ENCODE peak calls at places on chromosomes 3 and 15, in four cellular contexts. A is psoas muscle, Y is heart right ventricle, C is bronchial epithelial cell. M is an unnamed sample.
A peak's percentile ranks its signal among the peaks of the same experiment; 100 is the strongest.

GRCh38 chr3:72004749-72005292 is 219.9 kb upstream of the PROK2 start:
- DNase-seq in C (peak; percentile 53), Y (no peak), A (no peak), M (peak; percentile 93)

GRCh38 chr3:176149567-176149966 is 1047.7 kb downstream of the TBL1XR1 start:
- DNase-seq in C (no peak), A (no peak), Y (no peak), M (no peak)

GRCh38 chr3:28077566-28077965 is 163.9 kb upstream of the CMC1 start:
- DNase-seq in Y (peak; percentile 20), C (peak; percentile 40), A (peak; percentile 51), M (peak; percentile 69)

GRCh38 chr3:60755094-60755493 is 496.2 kb downstream of the FHIT start:
- DNase-seq in A (no peak), C (peak; percentile 8), Y (no peak), M (no peak)

GRCh38 chr3:130839815-130840214 is 54.1 kb upstream of the ATP2C1 start:
- DNase-seq in Y (peak; percentile 7), C (no peak), A (no peak), M (no peak)

GRCh38 chr3:107675233-107675900 is 152.6 kb downstream of the BBX start:
- DNase-seq in C (no peak), Y (no peak), A (no peak), M (no peak)

GRCh38 chr3:52372822-52373504 is 56.8 kb downstream of the DNAH1 start:
- DNase-seq in A (no peak), C (no peak), Y (peak; percentile 38), M (no peak)

GRCh38 chr3:71416868-71417267 is 166.7 kb downstream of the FOXP1 start:
- DNase-seq in A (no peak), C (no peak), Y (no peak), M (no peak)

GRCh38 chr3:156307704-156308103 is 187.3 kb downstream of the KCNAB1 start:
- DNase-seq in Y (peak; percentile 53), A (peak; percentile 64), C (peak; percentile 79), M (peak; percentile 89)

GRCh38 chr3:151281671-151282334 is 3.5 kb upstream of the P2RY14 start:
- DNase-seq in A (no peak), C (no peak), Y (peak; percentile 56), M (peak; percentile 81)

GRCh38 chr3:20055020-20055775 is 15.0 kb downstream of the KAT2B start:
- DNase-seq in A (no peak), C (no peak), Y (no peak), M (no peak)

GRCh38 chr15:33243869-33244268 is 49.4 kb upstream of the FMN1 start:
- DNase-seq in C (peak; percentile 92), Y (no peak), A (no peak), M (peak; percentile 4)

GRCh38 chr15:64452988-64453688 is 7.2 kb upstream of the ZNF609 start:
- DNase-seq in C (no peak), Y (peak; percentile 42), A (no peak), M (peak; percentile 69)

GRCh38 chr3:172039352-172040077 is at the start of gene FNDC3B:
- DNase-seq in A (peak; percentile 96), C (peak; percentile 80), Y (peak; percentile 96), M (peak; percentile 98)

GRCh38 chr15:88376574-88377174 is 90.5 kb downstream of the MRPL46 start:
- DNase-seq in A (no peak), C (no peak), Y (no peak), M (peak; percentile 15)

GRCh38 chr3:137764001-137764433 is at the start of gene SOX14:
- DNase-seq in A (no peak), Y (no peak), C (no peak), M (no peak)

GRCh38 chr15:64507845-64508244 is 47.5 kb downstream of the ZNF609 start:
- DNase-seq in C (no peak), A (no peak), Y (no peak), M (no peak)

GRCh38 chr3:194255252-194256039 is 95.7 kb downstream of the CPN2 start:
- DNase-seq in Y (peak; percentile 89), A (peak; percentile 82), C (no peak), M (peak; percentile 76)

GRCh38 chr3:9078561-9079240 is 115.4 kb upstream of the RAD18 start:
- DNase-seq in C (no peak), A (no peak), Y (no peak), M (no peak)

GRCh38 chr15:39914977-39915376 is 5.1 kb downstream of the GPR176 start:
- DNase-seq in Y (no peak), A (no peak), C (no peak), M (no peak)

GRCh38 chr15:40591310-40591845 is 2.7 kb upstream of the KNL1 start:
- DNase-seq in C (no peak), Y (no peak), A (no peak), M (no peak)

GRCh38 chr3:113736548-113737089 is 9.4 kb downstream of the NAA50 start:
- DNase-seq in C (peak; percentile 58), A (no peak), Y (peak; percentile 26), M (peak; percentile 83)

GRCh38 chr3:48088056-48088748 is 72.0 kb upstream of the MAP4 start:
- DNase-seq in A (no peak), Y (peak; percentile 36), C (no peak), M (no peak)

GRCh38 chr15:93071469-93071891 is 17.5 kb downstream of the RGMA start:
- DNase-seq in C (peak; percentile 26), A (peak; percentile 58), Y (no peak), M (peak; percentile 22)

DNA sequence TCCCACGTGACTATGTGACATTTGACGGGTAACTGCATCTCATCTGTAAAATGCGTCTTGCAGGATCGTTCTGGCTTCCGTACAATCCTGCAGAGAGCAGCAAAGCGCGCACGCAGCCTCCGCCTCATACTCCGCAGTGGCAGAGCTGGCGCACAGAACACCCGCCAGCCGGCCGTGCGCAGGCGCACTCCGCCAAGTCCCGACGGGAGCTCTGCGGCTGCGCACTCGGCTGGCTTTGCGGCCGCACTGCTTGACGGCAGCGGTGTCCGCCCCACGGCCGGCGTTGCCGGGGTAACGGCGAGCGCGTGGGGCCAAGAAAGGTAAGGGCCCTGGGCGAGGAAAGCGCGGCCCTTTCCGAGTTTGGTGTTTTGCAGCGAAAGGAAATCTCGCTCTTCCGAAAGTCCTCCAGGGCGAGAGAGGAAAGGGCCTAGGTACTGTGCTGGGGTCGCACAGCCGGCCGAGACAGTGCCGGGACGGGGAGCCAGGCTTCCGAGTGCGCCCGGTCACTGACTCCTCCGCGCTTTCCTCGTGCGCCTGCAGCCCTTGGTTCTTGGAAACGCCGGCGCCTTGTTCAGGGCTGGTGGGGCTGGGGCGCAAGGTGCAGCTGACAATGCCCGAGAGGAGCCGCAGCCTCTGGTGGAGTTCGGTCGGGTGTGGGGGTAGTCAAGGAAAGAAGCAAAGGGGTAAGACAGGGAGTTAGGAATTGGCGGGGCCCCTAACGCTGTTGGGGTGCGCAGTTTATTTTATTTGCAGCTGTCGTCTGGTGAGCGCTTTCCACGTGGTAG is at the start of gene TSEN2:
- DNase-seq in Y (peak; percentile 89), C (peak; percentile 84), A (peak; percentile 97), M (peak; percentile 94)
- TF ChIP-seq CTCF in Y (peak; percentile 7), C (peak; percentile 27), A (no peak), M (no peak)

GRCh38 chr15:98646546-98647025 is 1.8 kb upstream of the IGF1R start:
- DNase-seq in Y (no peak), A (no peak), C (no peak), M (no peak)
- H3K4me3 ChIP-seq in Y (peak overlapping the region; percentile 93), A (peak overlapping the region; percentile 94), C (peak overlapping the region; percentile 76), M (peak overlapping the region; percentile 42)

GRCh38 chr15:71853543-71853942 is 43.2 kb downstream of the NR2E3 start:
- DNase-seq in A (no peak), C (no peak), Y (no peak), M (no peak)
- TF ChIP-seq CTCF in A (no peak), C (no peak), Y (no peak), M (no peak)

GRCh38 chr3:141878812-141879211 is 2.4 kb downstream of the ATP1B3 start:
- DNase-seq in C (peak; percentile 15), A (no peak), Y (no peak), M (peak; percentile 65)
- H3K4me3 ChIP-seq in C (peak overlapping the region; percentile 1), A (peak overlapping the region; percentile 82), Y (peak overlapping the region; percentile 91), M (peak overlapping the region; percentile 31)

GRCh38 chr3:29280675-29281264 is at the start of gene RBMS3:
- DNase-seq in Y (peak; percentile 93), A (peak; percentile 92), C (peak; percentile 89), M (peak; percentile 98)
- TF ChIP-seq CTCF in Y (peak; percentile 50), A (peak; percentile 50), C (peak; percentile 59), M (peak; percentile 69)

GRCh38 chr15:78641876-78642275 is 866 bp upstream of the CHRNB4 start:
- DNase-seq in Y (no peak), C (no peak), A (no peak), M (no peak)
- H3K4me3 ChIP-seq in Y (no peak overlapping the region), C (no peak overlapping the region), A (no peak overlapping the region), M (no peak overlapping the region)

DNA sequence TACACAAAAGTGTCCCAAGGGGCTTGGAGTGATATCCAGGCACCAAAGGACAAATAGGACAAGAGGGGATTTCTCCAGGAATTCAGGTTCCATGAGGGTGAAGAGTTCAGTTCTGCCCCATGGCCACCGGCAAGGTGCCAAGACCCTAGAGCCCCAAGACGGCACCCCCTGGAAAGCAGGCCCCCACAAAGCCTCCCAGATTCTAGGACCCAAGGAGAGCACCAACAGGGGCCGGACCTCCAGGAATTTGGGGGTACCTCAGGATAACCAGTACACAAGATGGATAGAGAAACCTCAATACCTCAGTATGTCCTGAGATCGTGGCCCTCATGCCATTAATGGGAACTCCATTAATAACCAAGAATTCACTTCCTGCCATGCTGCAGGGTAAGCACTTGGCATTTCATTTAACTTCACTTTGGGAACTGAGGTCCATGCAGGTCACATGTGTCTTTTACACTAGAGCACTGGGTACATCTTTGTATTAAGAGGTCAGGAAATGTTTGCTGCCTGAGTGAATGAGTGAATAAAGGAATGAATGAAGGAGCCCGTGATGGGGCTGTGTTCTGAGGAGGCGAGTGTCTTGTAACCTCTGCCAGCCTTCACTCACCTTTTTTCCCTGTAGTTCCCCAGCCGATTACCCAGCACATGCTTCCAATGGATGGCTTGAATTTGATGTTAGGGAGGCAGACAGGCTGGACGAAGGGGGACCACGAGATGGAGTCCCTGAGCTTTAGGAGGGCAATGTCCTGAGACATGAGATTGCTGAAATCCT is 15.5 kb upstream of the PRSS50 start:
- DNase-seq in Y (peak; percentile 1), C (peak; percentile 12), A (no peak), M (peak; percentile 17)
- TF ChIP-seq CTCF in Y (no peak), C (no peak), A (no peak), M (peak; percentile 33)